ENCODE peak calls at places on chromosomes 12 and 14, in eight cellular contexts. V is HEK293T; Q is activated CD8-positive, alpha-beta memory T cell treated with anti-CD3 and anti-CD28 coated beads, Interleukin-2, amount 10 ng/mL, durations not matched to agents 7 days and 5 days; N is Ammon's horn; H is hepatocyte; W is iris pigment epithelial cell; I is stimulated activated CD8-positive, alpha-beta memory T cell treated with anti-CD3 and anti-CD28 coated beads, Interleukin-4, amount 100 ng/mL, for 24 hours; U is fibroblast of mammary gland. B is an unnamed sample.

GRCh38 chr14:103045387-103045869 is 11.9 kb downstream of the CDC42BPB start:
- DNase-seq in V (no peak), Q (no peak), N (no peak), H (no peak), W (no peak), I (no peak), U (no peak), B (no peak)

GRCh38 chr12:131857908-131858850 is 30.0 kb downstream of the MMP17 start:
- DNase-seq in V (no peak), Q (no peak), N (no peak), H (no peak), W (no peak), I (no peak), U (no peak), B (no peak)

GRCh38 chr12:78797201-78797931 is 67.2 kb upstream of the SYT1 start:
- DNase-seq in V (no peak), Q (no peak), N (no peak), H (no peak), W (peak; percentile 79), I (no peak), U (peak; percentile 71), B (no peak)

GRCh38 chr14:31194095-31194494 is 13.5 kb downstream of the HECTD1 start:
- DNase-seq in V (no peak), Q (no peak), N (no peak), H (no peak), W (peak; percentile 56), I (no peak), U (peak; percentile 39), B (peak; percentile 61)

GRCh38 chr14:102363182-102363952 is 626 bp downstream of the TECPR2 start:
- DNase-seq in V (no peak), Q (peak; percentile 54), N (peak; percentile 49), H (peak; percentile 63), W (peak; percentile 27), I (peak; percentile 7), U (peak; percentile 57), B (peak; percentile 56)

GRCh38 chr12:70106347-70106746 is 136.9 kb upstream of the CNOT2 start:
- DNase-seq in V (no peak), Q (no peak), N (no peak), H (peak; percentile 32), W (no peak), I (no peak), U (no peak), B (no peak)

GRCh38 chr12:38162013-38162412 is 154.6 kb upstream of the ALG10B start:
- DNase-seq in V (no peak), Q (no peak), N (no peak), H (no peak), W (no peak), I (no peak), U (no peak), B (no peak)

GRCh38 chr14:68816943-68817430 is 24.1 kb upstream of the ZFP36L1 start:
- DNase-seq in V (no peak), Q (no peak), N (no peak), H (no peak), W (no peak), I (no peak), U (no peak), B (no peak)

B was measured in mesenchymal stem cell.